ENCODE peak calls at places on chromosomes 1 and 21, in nine cellular contexts. E, K, C, D, A, L, H, U and F are unnamed samples.

GRCh38 chr1:10626011-10626731 is 151.4 kb downstream of the PEX14 start:
- DNase-seq in E (no peak), K (no peak), C (no peak), D (no peak), A (no peak), L (no peak), H (no peak), U (no peak), F (no peak)

GRCh38 chr1:59052194-59052593 is 244.7 kb upstream of the FGGY start:
- DNase-seq in E (no peak), K (no peak), C (no peak), D (no peak), A (no peak), L (no peak), H (no peak), U (peak), F (no peak)

GRCh38 chr1:73617145-73617544 is 580.8 kb downstream of the LRRIQ3 start:
- DNase-seq in E (no peak), K (no peak), C (no peak), D (no peak), A (no peak), L (no peak), H (no peak), U (no peak), F (no peak)

GRCh38 chr1:117015701-117016100 is 14.1 kb downstream of the CD101 start:
- DNase-seq in E (no peak), K (no peak), C (no peak), D (no peak), A (no peak), L (no peak), H (no peak), U (no peak), F (no peak)

GRCh38 chr1:6651889-6652288 is 27.2 kb downstream of the THAP3 start:
- DNase-seq in E (no peak), K (no peak), C (no peak), D (no peak), A (no peak), L (no peak), H (no peak), U (no peak), F (no peak)

GRCh38 chr1:176795929-176796328 is 333.0 kb downstream of the PAPPA2 start:
- DNase-seq in E (no peak), K (no peak), C (no peak), D (peak), A (no peak), L (peak), H (no peak), U (no peak), F (no peak)

GRCh38 chr1:26278303-26278702 is 1.6 kb upstream of the SH3BGRL3 start:
- DNase-seq in E (no peak), K (no peak), C (peak), D (peak), A (no peak), L (peak), H (no peak), U (peak), F (peak)

GRCh38 chr1:3454811-3455618 is 550 bp downstream of the ARHGEF16 start:
- DNase-seq in E (no peak), K (peak), C (peak), D (no peak), A (no peak), L (no peak), H (no peak), U (peak), F (no peak)

GRCh38 chr21:35663856-35664606 is 396.3 kb downstream of the SETD4 start:
- DNase-seq in E (no peak), K (no peak), C (no peak), D (no peak), A (no peak), L (peak), H (no peak), U (no peak), F (no peak)

GRCh38 chr1:11334821-11335220 is 61.8 kb downstream of the UBIAD1 start:
- DNase-seq in E (no peak), K (no peak), C (no peak), D (no peak), A (no peak), L (no peak), H (no peak), U (no peak), F (no peak)

GRCh38 chr1:50913954-50914353 is 46.1 kb downstream of the FAF1 start:
- DNase-seq in E (no peak), K (no peak), C (no peak), D (no peak), A (no peak), L (no peak), H (no peak), U (no peak), F (no peak)

GRCh38 chr1:146019225-146020057 is 2.1 kb downstream of the HJV start:
- DNase-seq in E (no peak), K (no peak), C (no peak), D (no peak), A (no peak), L (no peak), H (no peak), U (no peak), F (no peak)

GRCh38 chr1:21913258-21913657 is 23.9 kb downstream of the HSPG2 start:
- DNase-seq in E (no peak), K (no peak), C (no peak), D (no peak), A (no peak), L (no peak), H (no peak), U (no peak), F (no peak)

GRCh38 chr1:218557731-218558130 is 212.6 kb downstream of the TGFB2 start:
- DNase-seq in E (no peak), K (no peak), C (no peak), D (peak), A (no peak), L (peak), H (no peak), U (peak), F (no peak)

GRCh38 chr1:21268281-21269239 is 21.7 kb downstream of the ECE1 start:
- DNase-seq in E (no peak), K (no peak), C (peak), D (no peak), A (no peak), L (no peak), H (no peak), U (peak), F (no peak)

GRCh38 chr1:40363721-40364120 is 9.8 kb upstream of the SMAP2 start:
- DNase-seq in E (peak), K (peak), C (no peak), D (no peak), A (no peak), L (no peak), H (no peak), U (no peak), F (no peak)

GRCh38 chr1:202624781-202625108 is 85.5 kb downstream of the SYT2 start:
- DNase-seq in E (no peak), K (no peak), C (no peak), D (peak), A (no peak), L (peak), H (no peak), U (no peak), F (no peak)

GRCh38 chr1:32100359-32100758 is 7.5 kb upstream of the KPNA6 start:
- DNase-seq in E (no peak), K (no peak), C (no peak), D (no peak), A (no peak), L (no peak), H (no peak), U (no peak), F (no peak)

GRCh38 chr1:14517813-14518180 is 80.7 kb upstream of the KAZN start:
- DNase-seq in E (no peak), K (no peak), C (no peak), D (no peak), A (no peak), L (no peak), H (no peak), U (no peak), F (no peak)

GRCh38 chr1:206013017-206013800 is 10.0 kb upstream of the RAB7B start:
- DNase-seq in E (no peak), K (no peak), C (no peak), D (no peak), A (no peak), L (no peak), H (no peak), U (no peak), F (no peak)

GRCh38 chr1:111334169-111334568 is 43.5 kb downstream of the CHIA start:
- DNase-seq in E (peak), K (no peak), C (no peak), D (no peak), A (peak), L (peak), H (peak), U (peak), F (peak)

GRCh38 chr1:236284291-236284711 is 2.5 kb upstream of the ERO1B start:
- DNase-seq in E (no peak), K (no peak), C (no peak), D (no peak), A (no peak), L (no peak), H (peak), U (no peak), F (no peak)